ENCODE peak calls at places on chromosomes 11 and 22, in five cellular contexts. R is H1, X is neuronal stem cell, O is mesenchymal stem cell, Y is trophoblast cell. Q is an unnamed sample.

GRCh38 chr11:109853156-109853776 is 239.9 kb upstream of the ZC3H12C start:
- DNase-seq in R (no peak), X (peak), O (peak), Y (peak), Q (peak)

GRCh38 chr11:104795511-104796213 is 102.6 kb downstream of the CASP12 start:
- DNase-seq in R (no peak), X (no peak), O (no peak), Y (no peak), Q (no peak)

GRCh38 chr22:31695423-31695822 is 33.4 kb upstream of the PISD start:
- DNase-seq in R (no peak), X (no peak), O (no peak), Y (no peak), Q (no peak)

GRCh38 chr11:72789493-72790131 is 4.2 kb downstream of the STARD10 start:
- DNase-seq in R (no peak), X (no peak), O (peak), Y (no peak), Q (peak)

GRCh38 chr11:5383576-5383975 is at the start of gene OR51M1:
- DNase-seq in R (no peak), X (no peak), O (no peak), Y (no peak), Q (no peak)

GRCh38 chr22:30204742-30205111 is 41.8 kb downstream of the LIF start:
- DNase-seq in R (no peak), X (no peak), O (peak), Y (no peak), Q (peak)

GRCh38 chr11:101401245-101401644 is 182.6 kb downstream of the TRPC6 start:
- DNase-seq in R (no peak), X (no peak), O (peak), Y (no peak), Q (peak)

GRCh38 chr22:23124611-23125511 is 16.9 kb downstream of the RSPH14 start:
- DNase-seq in R (no peak), X (no peak), O (no peak), Y (no peak), Q (no peak)

GRCh38 chr11:16292167-16292859 is 64.0 kb downstream of the SOX6 start:
- DNase-seq in R (no peak), X (no peak), O (no peak), Y (no peak), Q (no peak)

GRCh38 chr22:27386186-27386585 is 415.4 kb downstream of the MN1 start:
- DNase-seq in R (no peak), X (no peak), O (no peak), Y (no peak), Q (no peak)

GRCh38 chr11:106177311-106177710 is 99.8 kb downstream of the AASDHPPT start:
- DNase-seq in R (no peak), X (no peak), O (no peak), Y (no peak), Q (no peak)

GRCh38 chr11:97610000-97610399 is 1220.2 kb downstream of the JRKL start:
- DNase-seq in R (no peak), X (no peak), O (peak), Y (no peak), Q (no peak)

GRCh38 chr11:76243157-76243556 is 36.9 kb upstream of the WNT11 start:
- DNase-seq in R (no peak), X (no peak), O (no peak), Y (no peak), Q (no peak)
- H3K4me3 ChIP-seq in R (peak), X (no peak), O (no peak), Y (no peak), Q (no peak)

GRCh38 chr22:50289942-50290630 is 17.4 kb downstream of the PLXNB2 start:
- DNase-seq in R (no peak), X (no peak), O (no peak), Y (no peak), Q (no peak)

GRCh38 chr22:50294319-50294656 is 13.2 kb downstream of the PLXNB2 start:
- DNase-seq in R (no peak), X (no peak), O (no peak), Y (no peak), Q (no peak)

GRCh38 chr22:50296658-50297490 is 10.6 kb downstream of the PLXNB2 start:
- DNase-seq in R (no peak), X (no peak), O (no peak), Y (no peak), Q (no peak)

GRCh38 chr22:50292643-50293440 is 14.6 kb downstream of the PLXNB2 start:
- DNase-seq in R (no peak), X (no peak), O (no peak), Y (peak), Q (no peak)

DNA sequence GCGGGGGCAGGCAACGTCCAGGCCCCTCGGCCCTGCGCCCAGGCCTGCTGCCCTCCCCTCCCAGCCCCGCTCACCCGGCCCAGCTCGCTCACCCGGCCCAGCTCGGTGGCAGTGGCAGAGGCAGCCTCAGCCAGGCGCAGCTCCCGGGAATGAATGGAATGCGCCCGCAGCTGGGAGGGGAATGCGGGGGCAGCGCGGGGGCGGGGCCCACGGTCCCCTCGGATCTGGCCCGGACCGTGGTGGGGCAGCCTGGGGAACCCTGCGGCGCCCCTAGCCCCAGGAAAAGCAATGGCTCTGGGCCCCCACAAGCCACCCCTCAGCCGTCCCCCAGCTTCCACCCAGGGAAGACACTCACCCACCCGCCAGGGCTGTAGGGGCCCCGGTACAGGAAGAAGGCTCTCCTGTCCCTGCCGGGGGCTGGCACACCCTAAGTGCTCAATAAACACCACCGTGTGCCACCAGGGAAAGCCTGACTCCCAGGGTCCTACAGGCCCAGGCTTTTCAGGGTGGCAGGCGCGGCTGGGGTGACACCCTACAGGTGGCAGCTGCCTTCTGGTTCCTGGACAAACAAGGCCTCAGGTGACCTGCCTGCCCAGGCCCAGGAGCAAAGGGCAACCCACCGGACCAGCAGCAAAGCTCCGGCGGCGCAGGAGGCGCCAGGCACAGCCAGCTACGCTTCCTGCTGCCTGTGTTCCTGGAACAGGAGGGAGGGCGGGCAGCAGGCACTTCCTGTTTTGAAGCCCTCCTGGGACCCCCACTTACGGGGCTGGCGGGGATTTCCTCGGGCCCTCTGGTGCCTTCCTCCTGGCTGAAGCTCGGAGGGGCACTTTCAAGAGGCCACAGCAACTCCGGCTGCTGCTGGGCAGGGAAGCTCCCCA is 13.8 kb downstream of the PLXNB2 start:
- DNase-seq in R (no peak), X (peak), O (peak), Y (peak), Q (peak)
- H3K14ac ChIP-seq in R (no peak), X (no peak), O (no peak), Y (peak), Q (peak)

GRCh38 chr11:3879216-3879966 is 23.9 kb downstream of the STIM1 start:
- DNase-seq in R (no peak), X (no peak), O (no peak), Y (no peak), Q (no peak)

GRCh38 chr11:3877252-3878035 is 22.0 kb downstream of the STIM1 start:
- DNase-seq in R (no peak), X (no peak), O (no peak), Y (no peak), Q (no peak)

GRCh38 chr11:3878036-3878584 is 22.6 kb downstream of the STIM1 start:
- DNase-seq in R (no peak), X (no peak), O (no peak), Y (no peak), Q (no peak)

GRCh38 chr11:3880724-3881123 is 25.3 kb downstream of the STIM1 start:
- DNase-seq in R (no peak), X (no peak), O (peak), Y (no peak), Q (peak)

GRCh38 chr11:3879967-3880542 is 24.6 kb downstream of the STIM1 start:
- DNase-seq in R (no peak), X (no peak), O (no peak), Y (no peak), Q (no peak)
- H3K4me3 ChIP-seq in R (no peak), X (no peak), O (no peak), Y (no peak), Q (no peak)

DNA sequence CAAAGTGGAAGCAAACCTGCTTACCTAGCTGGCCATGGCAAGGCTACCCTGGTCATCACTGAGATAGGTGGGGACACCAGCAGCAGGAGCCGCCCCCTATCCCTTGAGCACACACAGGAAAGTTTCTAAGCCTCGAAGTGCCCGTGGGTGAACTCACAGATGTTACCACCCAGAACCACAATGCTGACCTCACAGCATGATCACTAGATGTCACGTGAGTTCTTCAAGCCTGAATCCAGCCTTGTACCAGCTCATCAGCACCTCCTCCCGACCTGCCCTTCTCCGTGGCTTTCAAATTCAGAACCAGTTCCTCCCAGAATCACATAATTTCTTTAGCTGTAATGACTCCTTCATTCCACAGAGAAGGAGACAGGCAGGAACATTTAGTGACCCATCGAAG is 24.7 kb upstream of the TIMP3 start:
- DNase-seq in R (no peak), X (no peak), O (no peak), Y (no peak), Q (no peak)
- H3K14ac ChIP-seq in R (no peak), X (no peak), O (no peak), Y (peak), Q (no peak)

GRCh38 chr11:83784419-83784818 is 498.3 kb upstream of the CCDC90B start:
- DNase-seq in R (no peak), X (no peak), O (no peak), Y (no peak), Q (no peak)

GRCh38 chr11:83782329-83782728 is 496.2 kb upstream of the CCDC90B start:
- DNase-seq in R (no peak), X (no peak), O (no peak), Y (no peak), Q (no peak)

GRCh38 chr11:83791557-83791956 is 505.4 kb upstream of the CCDC90B start:
- DNase-seq in R (no peak), X (no peak), O (no peak), Y (no peak), Q (no peak)

GRCh38 chr11:83785942-83786341 is 499.8 kb upstream of the CCDC90B start:
- DNase-seq in R (no peak), X (no peak), O (no peak), Y (no peak), Q (no peak)
- H3K4me3 ChIP-seq in R (no peak), X (no peak), O (no peak), Y (no peak), Q (no peak)

GRCh38 chr22:35341090-35341874 is 39.6 kb upstream of the HMOX1 start:
- DNase-seq in R (no peak), X (no peak), O (no peak), Y (no peak), Q (no peak)
- H3K14ac ChIP-seq in R (no peak), X (no peak), O (no peak), Y (no peak), Q (no peak)

GRCh38 chr22:42284230-42284591 is 13.8 kb upstream of the TCF20 start:
- DNase-seq in R (no peak), X (no peak), O (no peak), Y (no peak), Q (no peak)
- H3K4me3 ChIP-seq in R (no peak), X (no peak), O (no peak), Y (no peak), Q (no peak)

GRCh38 chr22:39153220-39153860 is 860 bp upstream of the CBX7 start:
- DNase-seq in R (no peak), X (no peak), O (no peak), Y (no peak), Q (no peak)
- H3K14ac ChIP-seq in R (no peak), X (no peak), O (no peak), Y (peak), Q (peak)